ENCODE peak calls at places on chromosomes 12 and 14, in six cellular contexts. U, S, N, F, K and L are unnamed samples.

GRCh38 chr14:65359503-65359902 is 53.0 kb upstream of the FUT8 start:
- DNase-seq in U (no peak), S (no peak), N (no peak), F (no peak), K (peak), L (no peak)

GRCh38 chr14:100865682-100866591 is 37.6 kb downstream of the RTL1 start:
- DNase-seq in U (no peak), S (no peak), N (no peak), F (no peak), K (no peak), L (no peak)

GRCh38 chr12:4829793-4830162 is 79.9 kb upstream of the KCNA1 start:
- DNase-seq in U (no peak), S (no peak), N (no peak), F (no peak), K (no peak), L (no peak)

GRCh38 chr14:68178282-68178681 is 358.7 kb downstream of the RAD51B start:
- DNase-seq in U (no peak), S (no peak), N (no peak), F (no peak), K (no peak), L (no peak)

GRCh38 chr12:48189331-48190125 is 6.1 kb downstream of the CCDC184 start:
- DNase-seq in U (peak), S (no peak), N (peak), F (peak), K (peak), L (peak)

GRCh38 chr12:3976351-3976938 is 103.2 kb upstream of the PARP11 start:
- DNase-seq in U (no peak), S (no peak), N (no peak), F (no peak), K (no peak), L (no peak)

GRCh38 chr14:100440758-100441203 is 117.6 kb downstream of the SLC25A47 start:
- DNase-seq in U (no peak), S (no peak), N (no peak), F (no peak), K (no peak), L (no peak)

GRCh38 chr12:108604208-108604941 is 6.5 kb upstream of the TMEM119 start:
- DNase-seq in U (no peak), S (no peak), N (no peak), F (no peak), K (no peak), L (no peak)

GRCh38 chr12:128729628-128730121 is 94.1 kb downstream of the SLC15A4 start:
- DNase-seq in U (no peak), S (no peak), N (no peak), F (no peak), K (no peak), L (no peak)

GRCh38 chr14:71478542-71478941 is 453.7 kb upstream of the RGS6 start:
- DNase-seq in U (no peak), S (no peak), N (no peak), F (peak), K (peak), L (no peak)

GRCh38 chr12:18283776-18284175 is 22.5 kb downstream of the PIK3C2G start:
- DNase-seq in U (no peak), S (no peak), N (no peak), F (no peak), K (no peak), L (no peak)

GRCh38 chr12:56110571-56110970 is 5.9 kb upstream of the RPL41 start:
- DNase-seq in U (no peak), S (no peak), N (no peak), F (no peak), K (no peak), L (no peak)

GRCh38 chr12:71552728-71553501 is 110.7 kb downstream of the ZFC3H1 start:
- DNase-seq in U (no peak), S (no peak), N (no peak), F (no peak), K (peak), L (no peak)

GRCh38 chr14:44204061-44204815 is 302.8 kb downstream of the FSCB start:
- DNase-seq in U (no peak), S (no peak), N (no peak), F (no peak), K (peak), L (no peak)

GRCh38 chr14:104460920-104461651 is 118.5 kb upstream of the C14orf180 start:
- DNase-seq in U (no peak), S (no peak), N (no peak), F (no peak), K (no peak), L (no peak)

GRCh38 chr12:196436-196835 is 17.5 kb downstream of the SLC6A12 start:
- DNase-seq in U (no peak), S (no peak), N (no peak), F (no peak), K (no peak), L (no peak)

GRCh38 chr14:36069535-36069900 is 107.0 kb downstream of the PTCSC3 start:
- DNase-seq in U (no peak), S (no peak), N (peak), F (peak), K (peak), L (peak)

GRCh38 chr14:22852940-22853767 is 16.8 kb downstream of the MMP14 start:
- DNase-seq in U (peak), S (peak), N (peak), F (peak), K (peak), L (peak)

GRCh38 chr12:77746108-77746507 is 84.6 kb upstream of the NAV3 start:
- DNase-seq in U (no peak), S (no peak), N (no peak), F (no peak), K (no peak), L (no peak)

GRCh38 chr14:61471297-61471980 is 150.1 kb downstream of the PRKCH start:
- DNase-seq in U (no peak), S (no peak), N (no peak), F (no peak), K (no peak), L (no peak)

GRCh38 chr12:53985900-53986685 is 1.1 kb downstream of the HOXC10 start:
- DNase-seq in U (no peak), S (no peak), N (no peak), F (no peak), K (peak), L (no peak)

GRCh38 chr14:103536693-103537092 is 7.7 kb downstream of the TRMT61A start:
- DNase-seq in U (no peak), S (no peak), N (no peak), F (no peak), K (no peak), L (no peak)

GRCh38 chr12:102910137-102910536 is 6.9 kb downstream of the PAH start:
- DNase-seq in U (no peak), S (no peak), N (no peak), F (no peak), K (no peak), L (no peak)

GRCh38 chr12:56450241-56450640 is 1.0 kb upstream of the TIMELESS start:
- DNase-seq in U (no peak), S (no peak), N (no peak), F (no peak), K (no peak), L (no peak)

GRCh38 chr12:82866227-82866803 is 179.6 kb downstream of the TMTC2 start:
- DNase-seq in U (no peak), S (no peak), N (no peak), F (no peak), K (no peak), L (no peak)

GRCh38 chr12:92338671-92339070 is 193.0 kb upstream of the BTG1 start:
- DNase-seq in U (no peak), S (no peak), N (no peak), F (no peak), K (no peak), L (no peak)